ENCODE peak calls at places on chromosomes 11 and 22, in five cellular contexts. L is endothelial cell of umbilical vein, B is mammary epithelial cell, X is GM23248, T is MM.1S. P is an unnamed sample.

GRCh38 chr11:64268687-64269379 is 15.6 kb downstream of the BAD start:
- DNase-seq in B (peak; percentile 62), X (peak; percentile 75), T (peak; percentile 54), L (peak; percentile 74), P (peak; percentile 68)

GRCh38 chr11:96863520-96863919 is 473.7 kb downstream of the JRKL start:
- DNase-seq in X (no peak), T (no peak), L (no peak), B (no peak), P (no peak)

GRCh38 chr11:119493712-119494111 is 70.7 kb upstream of the THY1 start:
- DNase-seq in X (peak; percentile 67), L (peak; percentile 13), B (peak; percentile 43), T (peak; percentile 44), P (peak; percentile 25)

GRCh38 chr11:12827929-12828812 is 153.9 kb downstream of the TEAD1 start:
- DNase-seq in B (peak; percentile 71), T (peak; percentile 83), X (peak; percentile 75), L (peak; percentile 91), P (peak; percentile 84)

GRCh38 chr11:7321708-7322448 is 70.2 kb downstream of the SYT9 start:
- DNase-seq in B (no peak), X (no peak), T (no peak), L (no peak), P (no peak)

GRCh38 chr11:61775106-61775505 is 17.3 kb downstream of the TMEM258 start:
- DNase-seq in L (no peak), T (no peak), B (no peak), X (no peak), P (no peak)

GRCh38 chr11:69828276-69828970 is 9.2 kb upstream of the FGF3 start:
- DNase-seq in B (no peak), L (no peak), T (no peak), X (no peak), P (no peak)

GRCh38 chr22:46971141-46971775 is 208.8 kb downstream of the TBC1D22A start:
- DNase-seq in L (peak; percentile 98), X (no peak), B (no peak), T (no peak), P (peak; percentile 27)

GRCh38 chr11:65204646-65205601 is 23.2 kb downstream of the CAPN1 start:
- DNase-seq in L (peak; percentile 40), T (no peak), X (peak; percentile 40), B (no peak), P (peak; percentile 15)

GRCh38 chr22:18012528-18012927 is 11.8 kb downstream of the MICAL3 start:
- DNase-seq in L (no peak), T (no peak), X (peak; percentile 50), B (peak; percentile 82), P (no peak)

GRCh38 chr11:13772223-13773046 is 104.0 kb downstream of the FAR1 start:
- DNase-seq in X (peak; percentile 51), T (peak; percentile 80), B (peak; percentile 58), L (peak; percentile 72), P (peak; percentile 77)

GRCh38 chr11:113493205-113493604 is 18.0 kb upstream of the DRD2 start:
- DNase-seq in B (no peak), L (no peak), T (no peak), X (no peak), P (no peak)

GRCh38 chr11:59545179-59546020 is 34.1 kb downstream of the OR4D9 start:
- DNase-seq in B (no peak), X (no peak), T (no peak), L (peak; percentile 23), P (peak; percentile 73)

GRCh38 chr11:36273110-36273509 is 16.1 kb downstream of the COMMD9 start:
- DNase-seq in B (no peak), T (no peak), L (no peak), X (no peak), P (peak; percentile 11)

GRCh38 chr11:12540075-12540685 is 134.0 kb upstream of the TEAD1 start:
- DNase-seq in T (no peak), L (no peak), B (no peak), X (peak; percentile 68), P (peak; percentile 64)

GRCh38 chr11:68256331-68256741 is 15.4 kb downstream of the C11orf24 start:
- DNase-seq in L (no peak), B (no peak), T (no peak), X (peak; percentile 29), P (no peak)

GRCh38 chr22:45511847-45512261 is 9.2 kb downstream of the FBLN1 start:
- DNase-seq in X (peak; percentile 95), L (no peak), T (no peak), B (no peak), P (peak; percentile 91)

GRCh38 chr22:40637181-40638150 is 947 bp upstream of the MRTFA start:
- DNase-seq in X (peak; percentile 79), L (no peak), B (no peak), T (peak; percentile 44), P (no peak)

GRCh38 chr11:27716850-27717249 is 16.6 kb upstream of the BDNF start:
- DNase-seq in T (no peak), B (no peak), X (peak; percentile 71), L (no peak), P (peak; percentile 54)

GRCh38 chr11:94417386-94417987 is 16.3 kb upstream of the GPR83 start:
- DNase-seq in X (peak; percentile 64), T (peak; percentile 9), L (peak; percentile 32), B (peak; percentile 16), P (peak; percentile 69)

GRCh38 chr11:39361557-39361956 is 2097.9 kb downstream of the LRRC4C start:
- DNase-seq in X (no peak), B (no peak), L (no peak), T (no peak), P (no peak)

GRCh38 chr11:111441443-111441842 is 62.4 kb upstream of the POU2AF1 start:
- DNase-seq in B (peak; percentile 46), L (no peak), T (no peak), X (peak; percentile 70), P (peak; percentile 86)

GRCh38 chr11:72012897-72013721 is 14.4 kb downstream of the IL18BP start:
- DNase-seq in X (peak; percentile 94), T (no peak), B (peak; percentile 76), L (no peak), P (peak; percentile 85)

GRCh38 chr22:29312218-29313125 is 3.0 kb downstream of the RASL10A start:
- DNase-seq in L (no peak), B (no peak), T (no peak), X (no peak), P (no peak)

GRCh38 chr11:1640076-1640946 is 10.7 kb downstream of the KRTAP5-5 start:
- DNase-seq in B (peak; percentile 23), T (peak; percentile 18), L (no peak), X (peak; percentile 60), P (no peak)

GRCh38 chr11:12248330-12248729 is 129.0 kb upstream of the PARVA start:
- DNase-seq in T (no peak), X (no peak), L (peak; percentile 67), B (no peak), P (peak; percentile 87)

GRCh38 chr11:67634366-67635230 is 4.9 kb upstream of the NUDT8 start:
- DNase-seq in B (no peak), L (no peak), X (no peak), T (no peak), P (no peak)

GRCh38 chr11:393219-394033 is 583 bp upstream of the PKP3 start:
- DNase-seq in B (peak; percentile 92), X (peak; percentile 91), T (no peak), L (no peak), P (peak; percentile 76)

GRCh38 chr11:128876133-128876650 is 9.1 kb upstream of the KCNJ1 start:
- DNase-seq in X (no peak), L (no peak), T (no peak), B (no peak), P (no peak)

GRCh38 chr22:20397498-20397897 is 3.5 kb downstream of the ZNF74 start:
- DNase-seq in B (no peak), L (no peak), T (no peak), X (no peak), P (no peak)

GRCh38 chr22:20395181-20395896 is 1.4 kb downstream of the ZNF74 start:
- DNase-seq in B (no peak), L (no peak), X (no peak), T (no peak), P (no peak)

GRCh38 chr22:20396639-20397038 is 2.7 kb downstream of the ZNF74 start:
- DNase-seq in T (no peak), B (no peak), L (no peak), X (peak; percentile 77), P (peak; percentile 15)

GRCh38 chr22:20393705-20394476 is at the start of gene ZNF74:
- DNase-seq in X (peak; percentile 97), L (peak; percentile 87), B (peak; percentile 88), T (peak; percentile 88), P (peak; percentile 92)

GRCh38 chr22:20395897-20396287 is 1.9 kb downstream of the ZNF74 start:
- DNase-seq in B (no peak), X (no peak), T (no peak), L (no peak), P (no peak)
- H3K9ac ChIP-seq in B (no peak overlapping the region), X (no peak overlapping the region), T (no peak overlapping the region), L (no peak overlapping the region), P (no peak overlapping the region)

DNA sequence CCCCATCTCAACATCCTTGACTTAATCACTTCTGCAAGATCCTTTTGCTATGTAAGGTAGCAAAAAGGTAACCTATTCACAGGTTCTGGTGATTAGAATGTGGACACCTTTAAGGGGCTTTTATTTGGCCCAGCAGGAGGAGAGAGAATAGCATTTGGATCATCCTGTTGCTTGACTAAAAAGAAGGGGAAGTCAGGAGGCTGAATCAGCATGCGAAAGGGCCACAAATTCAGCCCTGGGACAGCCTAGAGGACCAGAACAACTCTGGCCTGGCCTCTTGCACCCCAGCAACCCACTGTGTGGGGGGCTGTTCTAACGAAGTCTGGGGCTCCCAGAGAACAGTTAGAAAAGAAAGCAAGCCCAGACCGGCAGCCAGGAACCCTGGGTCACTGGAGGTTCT is 3.2 kb upstream of the HMOX1 start:
- DNase-seq in L (no peak), T (no peak), B (no peak), X (no peak), P (no peak)
- H2AFZ ChIP-seq in L (peak overlapping the region; percentile 10), T (no peak overlapping the region), B (no peak overlapping the region), X (peak overlapping the region; percentile 77), P (no peak overlapping the region)

DNA sequence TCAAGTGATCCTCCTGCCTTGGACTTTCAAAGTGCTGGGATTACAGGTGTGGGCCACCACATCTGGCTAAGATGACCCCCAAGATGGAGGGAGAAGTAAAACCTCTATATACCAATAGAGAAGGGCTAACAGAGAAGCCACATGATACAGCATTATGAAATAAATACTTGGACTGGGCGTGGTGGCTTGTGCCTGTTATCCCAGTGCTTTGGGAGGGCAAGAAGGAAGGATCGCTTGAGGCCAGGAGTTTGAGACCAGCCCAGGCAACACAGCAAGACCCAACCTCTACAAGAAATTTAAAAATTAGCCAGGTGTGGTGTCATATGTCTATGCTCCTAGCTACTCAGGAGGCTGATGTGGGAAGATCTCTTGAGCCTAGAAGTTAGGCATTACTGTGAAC is 61.7 kb downstream of the RAB30 start:
- DNase-seq in T (no peak), L (no peak), B (no peak), X (no peak), P (no peak)
- H3K4me1 ChIP-seq in T (peaks cover 33% of the 10 kb centered on the region), L (peaks cover 48% of the 10 kb centered on the region), B (no peaks in the 10 kb centered on the region), X (peaks cover 39% of the 10 kb centered on the region), P (peaks cover 10% of the 10 kb centered on the region)

DNA sequence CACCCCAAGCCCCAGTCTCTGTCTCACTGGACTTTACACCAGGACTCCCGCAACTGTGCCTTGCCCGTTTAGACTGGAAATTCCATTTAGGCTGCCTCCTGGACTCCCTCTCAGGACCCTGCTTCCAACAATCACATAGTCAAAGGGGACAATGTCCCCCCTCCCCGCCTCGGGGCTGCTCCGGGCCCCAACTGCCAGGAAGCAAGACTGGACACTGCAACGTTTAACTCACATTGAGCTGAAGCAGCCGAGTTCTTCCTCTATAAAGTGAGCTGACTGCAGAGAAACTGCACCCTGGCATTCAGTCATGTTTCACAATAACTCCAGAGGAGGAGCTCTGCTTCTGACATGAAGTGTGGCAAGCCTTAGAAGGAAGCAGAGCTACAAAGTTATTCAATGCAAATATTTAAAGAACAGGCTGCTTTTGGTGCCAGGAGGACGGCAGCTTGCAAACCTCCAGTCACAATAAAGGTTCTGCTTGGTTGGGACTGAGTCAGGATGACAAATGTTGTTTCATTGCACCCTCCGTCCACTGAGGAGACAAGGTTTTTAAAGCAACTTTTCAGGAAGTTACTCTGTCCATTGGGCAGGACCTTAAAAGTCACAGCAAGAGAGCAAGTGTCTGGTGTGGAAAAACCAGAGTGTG is 19.9 kb downstream of the PACSIN2 start:
- DNase-seq in X (peak; percentile 95), T (no peak), L (peak; percentile 66), B (peak; percentile 90), P (peak; percentile 97)
- H3K9ac ChIP-seq in X (peak overlapping the region; percentile 80), T (no peak overlapping the region), L (no peak overlapping the region), B (peak overlapping the region; percentile 8), P (no peak overlapping the region)